ENCODE peak calls at places on chromosomes 4 and X, in four cellular contexts. Y, S, C and L are unnamed samples.

GRCh38 chr4:154741131-154741530 is 2.7 kb upstream of the LRAT start:
- DNase-seq in Y (no peak), S (no peak), C (no peak), L (no peak)

GRCh38 chrX:13876652-13877051 is 59.8 kb upstream of the GPM6B start:
- DNase-seq in S (no peak), C (peak; percentile 72), Y (no peak), L (no peak)

GRCh38 chrX:53288173-53288572 is 6.8 kb upstream of the IQSEC2 start:
- DNase-seq in C (no peak), Y (no peak), S (no peak), L (peak; percentile 59)

GRCh38 chr4:6688879-6689505 is 4.7 kb upstream of the S100P start:
- DNase-seq in S (no peak), Y (peak; percentile 71), C (peak; percentile 91), L (peak; percentile 76)

GRCh38 chrX:120452131-120452530 is 17.0 kb downstream of the LAMP2 start:
- DNase-seq in C (no peak), S (no peak), Y (peak; percentile 35), L (peak; percentile 22)

GRCh38 chrX:9369802-9370291 is 95.0 kb upstream of the TBL1X start:
- DNase-seq in C (no peak), S (no peak), Y (peak; percentile 49), L (peak; percentile 83)

GRCh38 chr4:11698846-11699590 is 270.3 kb upstream of the HS3ST1 start:
- DNase-seq in C (peak; percentile 98), S (no peak), Y (no peak), L (no peak)

GRCh38 chrX:45134303-45134702 is 66.4 kb downstream of the DIPK2B start:
- DNase-seq in Y (no peak), C (no peak), S (no peak), L (no peak)

GRCh38 chrX:151816914-151817313 is 82.4 kb downstream of the CNGA2 start:
- DNase-seq in S (no peak), C (no peak), Y (no peak), L (no peak)

GRCh38 chr4:187840814-187841213 is 154.8 kb upstream of the ZFP42 start:
- DNase-seq in S (no peak), C (peak; percentile 8), Y (no peak), L (no peak)

GRCh38 chrX:16427668-16428067 is 222.3 kb upstream of the S100G start:
- DNase-seq in S (no peak), C (no peak), Y (no peak), L (no peak)

GRCh38 chr4:167509551-167509950 is 275.3 kb upstream of the SPOCK3 start:
- DNase-seq in S (no peak), C (peak; percentile 99), Y (no peak), L (no peak)

GRCh38 chr4:81663368-81663767 is 191.7 kb upstream of the RASGEF1B start:
- DNase-seq in C (no peak), Y (no peak), S (no peak), L (no peak)

GRCh38 chrX:42746606-42747005 is 31.4 kb downstream of the PPP1R2C start:
- DNase-seq in Y (no peak), C (peak; percentile 76), S (no peak), L (no peak)

GRCh38 chr4:140865830-140866229 is 109.6 kb upstream of the TBC1D9 start:
- DNase-seq in Y (no peak), S (no peak), C (no peak), L (no peak)

GRCh38 chr4:17066972-17067371 is 168.5 kb upstream of the LDB2 start:
- DNase-seq in C (peak; percentile 85), S (peak; percentile 4), Y (no peak), L (no peak)

GRCh38 chr4:137892134-137892533 is 350.0 kb downstream of the SLC7A11 start:
- DNase-seq in C (peak; percentile 85), S (no peak), Y (no peak), L (no peak)

GRCh38 chrX:117653396-117653795 is 463.2 kb downstream of the KLHL13 start:
- DNase-seq in S (no peak), Y (no peak), C (no peak), L (no peak)

GRCh38 chr4:73770917-73771316 is 30.5 kb downstream of the CXCL8 start:
- DNase-seq in Y (no peak), S (no peak), C (no peak), L (no peak)

GRCh38 chr4:140309124-140309870 is 64.1 kb upstream of the SCOC start:
- DNase-seq in C (peak; percentile 66), S (no peak), Y (no peak), L (no peak)

GRCh38 chr4:142355417-142355930 is 490.6 kb downstream of the INPP4B start:
- DNase-seq in S (no peak), Y (no peak), C (no peak), L (no peak)

GRCh38 chr4:101356928-101357327 is 9.6 kb upstream of the PPP3CA start:
- DNase-seq in Y (no peak), S (peak; percentile 75), C (peak; percentile 99), L (no peak)

GRCh38 chrX:153410328-153410727 is 944 bp upstream of the ZFP92 start:
- DNase-seq in C (no peak), Y (no peak), S (no peak), L (no peak)

GRCh38 chr4:106603471-106603870 is 234.9 kb upstream of the GIMD1 start:
- DNase-seq in C (no peak), Y (no peak), S (no peak), L (no peak)

GRCh38 chr4:186244835-186245234 is 17.5 kb downstream of the KLKB1 start:
- DNase-seq in S (no peak), C (no peak), Y (no peak), L (no peak)
- H3K4me3 ChIP-seq in S (no peak overlapping the region), C (no peak overlapping the region), Y (no peak overlapping the region), L (no peak overlapping the region)

GRCh38 chrX:56231706-56232105 is 450 bp upstream of the KLF8 start:
- DNase-seq in C (no peak), S (no peak), Y (no peak), L (no peak)
- H3K4me3 ChIP-seq in C (no peak overlapping the region), S (peak overlapping the region; percentile 66), Y (no peak overlapping the region), L (no peak overlapping the region)

DNA sequence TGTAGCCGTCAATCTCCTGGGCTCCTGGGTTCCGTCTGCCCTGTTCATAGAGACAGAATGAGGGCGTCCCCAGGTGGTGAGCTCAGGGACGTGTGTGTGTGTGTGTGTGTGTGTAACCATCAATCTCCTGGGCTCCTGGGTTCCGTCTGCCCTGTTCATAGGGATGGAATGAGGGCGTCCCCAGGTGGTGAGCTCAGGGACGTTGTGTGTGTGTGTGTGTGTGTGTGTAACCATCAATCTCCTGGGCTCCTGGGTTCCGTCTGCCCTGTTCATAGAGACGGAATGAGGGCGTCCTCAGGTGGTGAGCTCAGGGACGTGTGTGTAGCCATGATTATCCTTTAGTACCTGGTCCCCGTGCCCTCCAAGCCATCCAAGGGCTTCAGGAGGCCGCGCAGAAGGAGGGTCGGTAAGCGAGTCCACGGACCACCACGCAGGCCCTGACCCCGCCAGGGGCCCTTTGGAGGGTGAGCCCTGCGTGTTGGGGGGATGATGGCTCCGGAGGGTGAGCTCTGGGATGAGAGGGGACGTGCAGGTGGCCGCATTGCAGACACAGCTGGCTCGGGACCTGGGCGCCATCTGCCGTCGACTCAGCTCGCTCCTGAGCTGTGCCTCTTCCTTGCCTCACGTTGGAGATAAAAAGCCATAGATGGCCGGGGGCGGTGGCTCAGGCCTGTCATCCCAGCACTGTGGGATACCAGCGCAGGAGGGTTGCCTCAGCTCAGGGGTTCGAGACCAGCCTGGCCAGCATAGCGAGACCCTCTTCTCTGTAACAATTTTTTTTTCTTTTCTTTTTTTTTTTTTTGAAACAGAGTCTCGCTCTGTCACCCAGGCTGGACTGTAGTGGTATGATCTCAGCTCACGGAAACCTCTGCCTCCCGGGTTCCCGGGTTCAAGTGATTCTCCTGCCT is 5.4 kb upstream of the GTPBP6 start:
- DNase-seq in S (peak; percentile 61), C (peak; percentile 76), Y (peak; percentile 68), L (peak; percentile 40)
- H3K4me3 ChIP-seq in S (no peak overlapping the region), C (no peak overlapping the region), Y (no peak overlapping the region), L (no peak overlapping the region)

GRCh38 chr4:56804551-56804950 is 16.9 kb downstream of the SPINK2 start:
- DNase-seq in Y (peak; percentile 92), S (no peak), C (peak; percentile 88), L (no peak)

GRCh38 chr4:56799824-56800756 is 21.4 kb downstream of the SPINK2 start:
- DNase-seq in Y (peak; percentile 86), S (peak; percentile 46), C (peak; percentile 77), L (peak; percentile 83)

GRCh38 chr4:56799291-56799823 is 22.1 kb downstream of the SPINK2 start:
- DNase-seq in C (no peak), S (no peak), Y (no peak), L (no peak)

GRCh38 chr4:56803473-56803872 is 18.0 kb downstream of the SPINK2 start:
- DNase-seq in C (peak; percentile 4), Y (peak; percentile 91), S (no peak), L (peak; percentile 5)
- H3K4me3 ChIP-seq in C (no peak overlapping the region), Y (no peak overlapping the region), S (no peak overlapping the region), L (no peak overlapping the region)

GRCh38 chr4:93832097-93832496 is 3.5 kb downstream of the ATOH1 start:
- DNase-seq in C (no peak), S (no peak), Y (no peak), L (no peak)

GRCh38 chr4:93829531-93830089 is 1.1 kb downstream of the ATOH1 start:
- DNase-seq in C (no peak), S (no peak), Y (no peak), L (no peak)

GRCh38 chr4:93828332-93828829 is at the start of gene ATOH1:
- DNase-seq in S (no peak), Y (no peak), C (peak; percentile 44), L (no peak)

GRCh38 chr4:93828830-93829530 is 427 bp downstream of the ATOH1 start:
- DNase-seq in Y (no peak), S (no peak), C (no peak), L (no peak)

GRCh38 chr4:93830090-93830818 is 1.7 kb downstream of the ATOH1 start:
- DNase-seq in C (no peak), Y (no peak), S (no peak), L (no peak)
- H3K4me3 ChIP-seq in C (no peak overlapping the region), Y (no peak overlapping the region), S (no peak overlapping the region), L (no peak overlapping the region)

GRCh38 chr4:159464302-159464701 is 361.4 kb downstream of the RAPGEF2 start:
- DNase-seq in Y (no peak), S (no peak), C (no peak), L (no peak)
- H3K4me3 ChIP-seq in Y (no peak overlapping the region), S (no peak overlapping the region), C (no peak overlapping the region), L (no peak overlapping the region)

DNA sequence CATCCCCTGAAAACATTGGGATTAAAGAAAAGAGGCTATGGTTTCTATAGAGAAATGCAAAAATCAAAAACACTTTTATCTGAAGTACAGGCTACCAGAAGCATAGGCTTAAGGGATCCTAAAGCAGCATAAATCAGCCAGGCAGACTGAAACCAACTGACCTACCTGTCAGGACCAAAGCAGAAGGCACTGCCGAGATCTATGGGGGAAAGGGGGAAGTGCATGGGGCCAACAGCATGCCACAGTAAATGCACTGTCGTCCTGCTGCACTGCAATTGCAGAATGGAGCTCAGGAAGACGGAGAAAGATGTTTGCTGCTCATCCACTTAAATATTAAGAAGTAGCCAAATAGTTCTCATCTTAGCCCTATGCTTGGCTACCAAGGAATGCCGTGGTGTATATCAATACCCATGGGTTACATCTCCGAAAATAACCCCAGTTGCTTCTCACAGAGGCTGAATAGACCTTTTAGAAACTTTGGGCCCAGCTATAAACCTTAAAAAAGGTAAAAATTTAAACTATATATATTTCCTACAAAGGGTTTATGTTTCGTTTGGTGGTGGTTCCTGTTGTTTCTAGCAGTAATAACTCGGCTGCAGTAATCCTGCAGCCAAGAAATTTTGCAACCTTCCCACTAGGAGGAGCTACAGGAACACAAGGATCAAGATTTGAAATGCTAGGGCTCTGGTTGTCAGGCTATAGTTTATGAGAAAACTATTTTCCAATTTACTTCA is 312.2 kb upstream of the DIAPH2 start:
- DNase-seq in S (peak; percentile 12), C (peak; percentile 36), Y (peak; percentile 6), L (no peak)
- H3K4me3 ChIP-seq in S (peak overlapping the region; percentile 16), C (no peak overlapping the region), Y (no peak overlapping the region), L (no peak overlapping the region)

GRCh38 chrX:66638591-66639500 is at the start of gene EDA2R:
- DNase-seq in S (peak; percentile 43), C (peak; percentile 88), Y (no peak), L (peak; percentile 5)
- H3K4me3 ChIP-seq in S (peak within 1 kb of the TSS; percentile 64), C (peak within 1 kb of the TSS; percentile 45), Y (no peak within 1 kb of the TSS), L (no peak within 1 kb of the TSS)